ENCODE peak calls at places on chromosomes 7 and 10, in five cellular contexts. E is AG09319; Y is EL; G is NCI-H2171; L is stimulated activated CD8-positive, alpha-beta memory T cell treated with anti-CD3 and anti-CD28 coated beads, Interleukin-15, amount 100 ng/mL, for 24 hours. A is an unnamed sample.
A peak's percentile ranks its signal among the peaks of the same experiment; 100 is the strongest.

GRCh38 chr7:1121476-1121875 is 33.6 kb downstream of the GPER1 start:
- DNase-seq in L (no peak), E (no peak), G (no peak), Y (no peak), A (no peak)

GRCh38 chr10:93068411-93069244 is 5.1 kb upstream of the CYP26A1 start:
- DNase-seq in Y (peak; percentile 58), L (no peak), G (no peak), E (no peak), A (no peak)

GRCh38 chr7:76047305-76047810 is 442 bp downstream of the STYXL1 start:
- DNase-seq in E (no peak), L (no peak), Y (no peak), G (no peak), A (no peak)

GRCh38 chr10:99431190-99431549 is 746 bp upstream of the GOT1 start:
- DNase-seq in G (no peak), Y (peak; percentile 65), L (no peak), E (peak; percentile 11), A (no peak)

GRCh38 chr10:105328441-105328840 is 687.4 kb downstream of the SORCS3 start:
- DNase-seq in E (no peak), Y (no peak), G (no peak), L (no peak), A (no peak)

GRCh38 chr7:108459922-108460551 is 3.8 kb upstream of the NRCAM start:
- DNase-seq in G (peak; percentile 59), L (no peak), E (no peak), Y (peak; percentile 17), A (no peak)

GRCh38 chr10:80324086-80324485 is 32.5 kb downstream of the DYDC1 start:
- DNase-seq in Y (peak; percentile 52), L (no peak), G (peak; percentile 13), E (no peak), A (no peak)

GRCh38 chr7:66964391-66964790 is 31.0 kb downstream of the SBDS start:
- DNase-seq in L (no peak), Y (peak; percentile 45), G (no peak), E (no peak), A (no peak)

GRCh38 chr7:157007470-157008066 is 2.9 kb downstream of the MNX1 start:
- DNase-seq in E (no peak), G (no peak), Y (no peak), L (no peak), A (no peak)

GRCh38 chr10:44143556-44143955 is 241.3 kb downstream of the CXCL12 start:
- DNase-seq in Y (no peak), G (no peak), E (no peak), L (no peak), A (no peak)